ENCODE peak calls at places on chromosomes 4 and X, in ten cellular contexts. U is breast epithelium, L is A673, X is cardiac muscle cell, Y is PC-9, S is astrocyte, K is BE2C, M is left ventricle myocardium inferior, O is heart left ventricle, J is aorta. G is an unnamed sample.
A peak's percentile ranks its signal among the peaks of the same experiment; 100 is the strongest.

GRCh38 chr4:38769441-38770210 is 13.2 kb downstream of the TLR10 start:
- DNase-seq in K (no peak), L (no peak), J (no peak), Y (no peak), O (no peak), S (no peak), M (no peak), X (no peak), U (no peak), G (no peak)

GRCh38 chr4:163493643-163494359 is 689 bp upstream of the TMA16 start:
- DNase-seq in L (no peak), O (peak; percentile 25), U (no peak), X (no peak), Y (peak; percentile 12), M (peak; percentile 28), J (peak; percentile 64), S (no peak), K (no peak), G (no peak)

GRCh38 chr4:2292679-2293108 is 30.8 kb upstream of the MXD4 start:
- DNase-seq in J (no peak), Y (no peak), S (peak; percentile 74), M (no peak), X (peak; percentile 34), U (no peak), O (no peak), L (peak; percentile 50), K (peak; percentile 62), G (no peak)

GRCh38 chr4:73446336-73446938 is 10.4 kb downstream of the AFP start:
- DNase-seq in X (peak; percentile 63), L (peak; percentile 53), S (peak; percentile 26), Y (no peak), K (peak; percentile 13), M (no peak), O (no peak), U (no peak), J (no peak), G (peak; percentile 65)

GRCh38 chrX:6095469-6095868 is 133.2 kb downstream of the NLGN4X start:
- DNase-seq in Y (no peak), S (no peak), M (no peak), X (no peak), O (no peak), L (peak; percentile 16), J (no peak), K (no peak), U (no peak), G (peak; percentile 10)

GRCh38 chrX:17692709-17693346 is 44.5 kb upstream of the SCML1 start:
- DNase-seq in S (peak; percentile 68), U (no peak), Y (no peak), L (peak; percentile 24), J (no peak), M (no peak), X (peak; percentile 15), K (peak; percentile 33), O (no peak), G (peak; percentile 29)

GRCh38 chrX:93695981-93696380 is 22.0 kb downstream of the FAM133A start:
- DNase-seq in J (no peak), X (no peak), K (no peak), U (no peak), M (no peak), O (no peak), L (no peak), Y (no peak), S (no peak), G (no peak)

GRCh38 chr4:149723065-149723464 is 92.6 kb downstream of the IQCM start:
- DNase-seq in X (no peak), Y (no peak), L (no peak), O (no peak), S (no peak), K (no peak), M (no peak), J (no peak), U (no peak), G (no peak)

GRCh38 chr4:149370002-149370401 is 445.6 kb downstream of the IQCM start:
- DNase-seq in K (no peak), M (no peak), U (no peak), J (no peak), L (no peak), O (no peak), X (no peak), Y (no peak), S (peak; percentile 7), G (peak; percentile 2)

GRCh38 chr4:16685536-16685935 is 212.9 kb downstream of the LDB2 start:
- DNase-seq in J (no peak), X (no peak), M (no peak), O (no peak), S (peak; percentile 77), Y (no peak), L (no peak), U (no peak), K (no peak), G (no peak)

GRCh38 chrX:74178536-74178935 is 125.4 kb upstream of the ZCCHC13 start:
- DNase-seq in Y (no peak), O (no peak), K (peak; percentile 67), X (no peak), M (no peak), L (no peak), J (no peak), U (no peak), S (no peak), G (no peak)

GRCh38 chrX:54786972-54787371 is 11.1 kb downstream of the ITIH6 start:
- DNase-seq in U (no peak), K (peak; percentile 35), M (no peak), L (peak; percentile 2), Y (peak; percentile 11), X (no peak), S (no peak), J (no peak), O (no peak), G (peak; percentile 22)

GRCh38 chrX:86946569-86946968 is 571.0 kb upstream of the KLHL4 start:
- DNase-seq in L (peak; percentile 28), K (no peak), J (no peak), O (no peak), S (no peak), Y (peak; percentile 0), M (no peak), X (peak; percentile 9), U (no peak), G (peak; percentile 11)

GRCh38 chr4:172666711-172667368 is 501.8 kb upstream of the GALNT7 start:
- DNase-seq in Y (peak; percentile 1), S (no peak), K (no peak), L (peak; percentile 72), X (no peak), O (no peak), U (no peak), M (no peak), J (no peak), G (peak; percentile 36)

GRCh38 chr4:80043534-80043933 is 29.5 kb downstream of the ANTXR2 start:
- DNase-seq in K (no peak), U (no peak), M (peak; percentile 19), Y (no peak), X (peak; percentile 68), J (no peak), O (no peak), L (no peak), S (peak; percentile 6), G (no peak)

GRCh38 chrX:70433848-70434351 is 10.7 kb upstream of the DLG3 start:
- DNase-seq in Y (peak; percentile 81), O (peak; percentile 69), U (peak; percentile 59), M (peak; percentile 67), K (peak; percentile 74), L (peak; percentile 57), S (peak; percentile 14), J (peak; percentile 77), X (peak; percentile 64), G (peak; percentile 28)

DNA sequence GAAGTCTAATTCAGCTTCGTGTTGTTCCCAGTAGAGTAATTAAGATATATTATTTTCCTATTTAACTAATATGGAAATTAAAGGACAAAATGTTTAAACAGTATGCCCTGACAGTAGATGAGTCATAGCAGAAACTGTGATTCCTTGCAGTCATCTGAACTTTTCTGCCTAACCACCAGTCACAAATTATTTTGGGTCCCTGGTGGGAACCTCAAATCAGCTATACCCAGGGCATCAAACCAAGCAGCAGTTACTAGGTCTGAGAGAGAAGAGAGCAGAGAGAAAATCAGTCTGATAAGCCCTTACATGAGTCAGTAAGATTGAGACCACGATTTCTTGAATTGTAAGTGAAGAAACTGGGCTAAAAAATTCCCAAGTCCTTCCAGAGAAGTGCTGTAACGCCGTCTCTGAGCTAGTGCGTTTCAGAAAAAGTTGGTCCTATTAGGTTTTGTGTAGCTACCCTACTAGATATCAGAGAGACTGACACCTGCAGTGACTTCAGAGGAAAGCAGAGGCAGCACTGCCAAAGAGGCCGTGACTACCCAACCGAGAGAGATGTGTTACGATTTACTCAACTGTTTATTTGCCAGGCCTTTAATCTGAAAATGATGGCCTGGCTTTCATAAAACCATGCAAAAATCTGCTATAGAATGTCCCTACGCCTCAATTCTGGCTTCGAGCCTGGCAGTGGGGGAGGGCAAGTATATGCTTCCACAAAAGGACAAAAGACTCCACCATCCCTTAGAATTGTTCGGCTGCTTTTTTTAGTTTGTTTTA is 21.7 kb upstream of the GPM6A start:
- DNase-seq in J (no peak), L (peak; percentile 2), S (peak; percentile 14), X (no peak), M (no peak), Y (no peak), O (no peak), K (no peak), U (no peak), G (peak; percentile 0)
- H3K4me3 ChIP-seq in J (no peak overlapping the region), L (no peak overlapping the region), S (no peak overlapping the region), X (no peak overlapping the region), M (no peak overlapping the region), Y (no peak overlapping the region), O (no peak overlapping the region), K (no peak overlapping the region), U (no peak overlapping the region), G (no peak overlapping the region)

GRCh38 chr4:75179510-75179909 is 246.6 kb downstream of the PARM1 start:
- DNase-seq in L (no peak), U (no peak), S (no peak), Y (no peak), J (no peak), O (no peak), K (no peak), X (no peak), M (no peak), G (no peak)

GRCh38 chr4:75180217-75180616 is 247.3 kb downstream of the PARM1 start:
- DNase-seq in Y (no peak), S (no peak), U (no peak), J (no peak), K (no peak), O (no peak), L (no peak), X (no peak), M (no peak), G (peak; percentile 7)

GRCh38 chr4:75180790-75181776 is 248.2 kb downstream of the PARM1 start:
- DNase-seq in M (no peak), O (peak; percentile 17), Y (peak; percentile 64), K (peak; percentile 14), L (no peak), U (no peak), J (peak; percentile 47), S (no peak), X (peak; percentile 2), G (no peak)
- H3K4me3 ChIP-seq in M (no peak overlapping the region), O (no peak overlapping the region), Y (peak overlapping the region; percentile 49), K (peak overlapping the region; percentile 23), L (no peak overlapping the region), U (peak overlapping the region; percentile 42), J (no peak overlapping the region), S (no peak overlapping the region), X (no peak overlapping the region), G (no peak overlapping the region)

GRCh38 chr4:35300996-35301774 is 943.1 kb downstream of the ARAP2 start:
- DNase-seq in U (no peak), Y (no peak), J (no peak), L (no peak), S (no peak), X (no peak), M (no peak), O (no peak), K (no peak), G (no peak)
- H3K4me3 ChIP-seq in U (no peak overlapping the region), Y (no peak overlapping the region), J (no peak overlapping the region), L (no peak overlapping the region), S (no peak overlapping the region), X (no peak overlapping the region), M (no peak overlapping the region), O (no peak overlapping the region), K (no peak overlapping the region), G (no peak overlapping the region)

GRCh38 chr4:68288046-68288740 is 42.7 kb upstream of the TMPRSS11B start:
- DNase-seq in Y (no peak), O (no peak), U (no peak), K (no peak), X (no peak), L (no peak), S (no peak), M (no peak), J (no peak), G (no peak)
- H3K4me3 ChIP-seq in Y (no peak overlapping the region), O (no peak overlapping the region), U (no peak overlapping the region), K (no peak overlapping the region), X (no peak overlapping the region), L (no peak overlapping the region), S (no peak overlapping the region), M (no peak overlapping the region), J (no peak overlapping the region), G (no peak overlapping the region)